ENCODE peak calls at places on chromosome 6, in four cellular contexts. S, C, T and V are unnamed samples.

GRCh38 chr6:6522709-6523108 is 65.8 kb upstream of the LY86 start:
- DNase-seq in S (no peak), C (no peak), T (no peak), V (no peak)

GRCh38 chr6:15441215-15441868 is 195.5 kb downstream of the JARID2 start:
- DNase-seq in S (peak; percentile 42), C (peak; percentile 65), T (peak; percentile 56), V (peak; percentile 59)

GRCh38 chr6:21731411-21732031 is 138.0 kb downstream of the SOX4 start:
- DNase-seq in S (no peak), C (peak; percentile 63), T (no peak), V (peak; percentile 45)

GRCh38 chr6:25844518-25844917 is 12.7 kb upstream of the SLC17A1 start:
- DNase-seq in S (no peak), C (no peak), T (no peak), V (no peak)

GRCh38 chr6:170529839-170530520 is 23.1 kb downstream of the PSMB1 start:
- DNase-seq in S (peak; percentile 78), C (peak; percentile 69), T (peak; percentile 77), V (peak; percentile 67)

GRCh38 chr6:170262481-170263088 is 28.3 kb downstream of the DLL1 start:
- DNase-seq in S (no peak), C (no peak), T (no peak), V (no peak)

GRCh38 chr6:113710110-113710509 is 147.0 kb upstream of the MARCKS start:
- DNase-seq in S (no peak), C (no peak), T (no peak), V (no peak)

GRCh38 chr6:34912715-34913464 is 23.8 kb downstream of the ANKS1A start:
- DNase-seq in S (no peak), C (no peak), T (no peak), V (no peak)

GRCh38 chr6:14344486-14344885 is 226.9 kb downstream of the CD83 start:
- DNase-seq in S (no peak), C (no peak), T (no peak), V (no peak)

GRCh38 chr6:36848658-36849441 is 9.6 kb upstream of the CPNE5 start:
- DNase-seq in S (peak; percentile 74), C (peak; percentile 46), T (peak; percentile 95), V (no peak)

GRCh38 chr6:16540804-16541752 is 220.2 kb downstream of the ATXN1 start:
- DNase-seq in S (no peak), C (no peak), T (no peak), V (no peak)

GRCh38 chr6:100096356-100096755 is 102.3 kb upstream of the MCHR2 start:
- DNase-seq in S (no peak), C (no peak), T (no peak), V (no peak)

GRCh38 chr6:37663016-37663810 is 34.5 kb downstream of the MDGA1 start:
- DNase-seq in S (no peak), C (no peak), T (no peak), V (no peak)

GRCh38 chr6:22926613-22927348 is 357.4 kb downstream of the HDGFL1 start:
- DNase-seq in S (no peak), C (no peak), T (no peak), V (no peak)

GRCh38 chr6:30411515-30412207 is 66.7 kb downstream of the RPP21 start:
- DNase-seq in S (peak; percentile 80), C (peak; percentile 52), T (peak; percentile 30), V (no peak)

GRCh38 chr6:17863971-17864754 is 123.3 kb downstream of the KIF13A start:
- DNase-seq in S (no peak), C (peak; percentile 15), T (no peak), V (peak; percentile 15)

GRCh38 chr6:163897669-163898068 is 483.2 kb downstream of the QKI start:
- DNase-seq in S (no peak), C (no peak), T (no peak), V (no peak)

GRCh38 chr6:36766649-36766945 is 69.0 kb downstream of the RAB44 start:
- DNase-seq in S (no peak), C (no peak), T (no peak), V (no peak)

GRCh38 chr6:154758125-154758524 is 24.9 kb downstream of the SCAF8 start:
- DNase-seq in S (no peak), C (no peak), T (no peak), V (no peak)

GRCh38 chr6:11525468-11526155 is 11.9 kb upstream of the TMEM170B start:
- DNase-seq in S (no peak), C (no peak), T (no peak), V (no peak)

GRCh38 chr6:24064106-24064505 is 61.9 kb upstream of the NRSN1 start:
- DNase-seq in S (peak; percentile 20), C (peak; percentile 62), T (no peak), V (no peak)

GRCh38 chr6:133957780-133958242 is 4.8 kb downstream of the TBPL1 start:
- DNase-seq in S (no peak), C (no peak), T (peak; percentile 36), V (no peak)

GRCh38 chr6:158725704-158726103 is 75.8 kb downstream of the SYTL3 start:
- DNase-seq in S (no peak), C (no peak), T (no peak), V (no peak)

GRCh38 chr6:112710710-112711109 is 363.6 kb downstream of the RFPL4B start:
- DNase-seq in S (no peak), C (no peak), T (no peak), V (no peak)

GRCh38 chr6:141415896-141416295 is 716.8 kb upstream of the GJE1 start:
- DNase-seq in S (no peak), C (no peak), T (no peak), V (no peak)

GRCh38 chr6:110708295-110708965 is 106.8 kb downstream of the CDK19 start:
- DNase-seq in S (no peak), C (no peak), T (no peak), V (no peak)

GRCh38 chr6:138429731-138430130 is 25.7 kb downstream of the HEBP2 start:
- DNase-seq in S (no peak), C (no peak), T (no peak), V (no peak)

GRCh38 chr6:131250121-131250520 is 114.9 kb downstream of the AKAP7 start:
- DNase-seq in S (peak; percentile 48), C (no peak), T (no peak), V (no peak)

DNA sequence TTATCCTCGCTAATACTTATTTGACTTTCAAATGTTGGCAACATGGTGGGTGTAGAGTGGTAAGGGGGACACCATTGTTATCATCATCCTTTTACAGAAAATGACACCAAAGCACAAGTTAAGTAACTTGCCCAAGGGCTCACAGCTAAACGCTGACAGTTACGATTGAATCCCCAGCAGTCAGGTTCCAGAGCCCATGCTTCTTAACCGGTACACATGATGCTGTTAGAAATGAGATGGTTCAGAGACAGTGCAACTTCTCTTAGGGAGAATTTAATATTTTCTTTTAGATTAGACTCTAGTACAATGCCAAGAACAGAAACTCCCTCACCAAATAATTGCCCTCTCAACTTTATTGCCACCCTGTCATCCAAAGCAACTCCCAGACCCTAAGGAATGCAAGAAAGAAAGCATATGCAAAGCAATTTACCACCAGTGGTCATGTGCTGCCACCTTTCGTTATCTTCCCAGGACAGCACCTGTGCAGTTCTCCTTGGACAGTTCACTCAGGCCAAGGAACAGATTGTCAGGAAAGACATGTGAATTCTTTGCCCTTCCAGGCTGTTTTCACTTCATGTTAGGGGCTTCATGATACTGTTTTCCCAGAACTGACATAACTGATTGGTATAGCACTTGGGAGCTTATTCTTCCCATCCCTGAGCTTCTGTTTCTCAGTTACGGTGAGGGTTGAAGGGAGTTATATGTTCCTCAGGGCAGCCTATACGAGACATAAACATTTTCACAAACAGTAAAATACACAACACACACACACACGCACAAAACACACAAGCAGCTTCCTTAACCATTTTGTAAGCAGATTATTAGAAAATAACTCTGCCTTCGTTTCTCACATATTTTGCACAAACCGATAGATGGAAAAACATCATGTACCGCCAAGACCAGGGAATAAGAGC is 5.1 kb downstream of the HLA-DMA start:
- DNase-seq in S (peak; percentile 63), C (peak; percentile 58), T (no peak), V (no peak)
- TF ChIP-seq HMGXB4 in S (no peak), C (no peak), T (no peak), V (no peak)

DNA sequence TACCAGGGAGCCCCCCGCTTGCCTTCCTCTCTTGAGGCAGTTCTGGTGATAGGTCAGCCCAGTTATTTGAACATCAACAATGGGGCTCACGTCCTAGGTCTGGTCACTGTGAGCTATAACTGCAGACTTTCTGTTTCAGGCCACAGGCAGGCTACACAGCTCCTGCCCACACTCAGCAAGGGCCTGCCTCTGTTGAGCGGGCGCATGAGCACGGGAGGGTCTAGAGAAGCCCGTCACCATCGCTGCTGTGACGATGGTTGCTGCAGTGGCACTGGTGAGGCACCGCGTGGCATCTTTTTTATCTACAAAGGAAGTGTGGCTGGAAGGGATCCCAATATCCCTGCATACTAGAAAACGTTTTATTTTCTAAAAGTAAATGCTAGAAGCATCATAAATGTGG is 77.8 kb downstream of the RAMACL start:
- DNase-seq in S (no peak), C (no peak), T (no peak), V (no peak)
- TF ChIP-seq HMGXB4 in S (no peak), C (no peak), T (no peak), V (no peak)

DNA sequence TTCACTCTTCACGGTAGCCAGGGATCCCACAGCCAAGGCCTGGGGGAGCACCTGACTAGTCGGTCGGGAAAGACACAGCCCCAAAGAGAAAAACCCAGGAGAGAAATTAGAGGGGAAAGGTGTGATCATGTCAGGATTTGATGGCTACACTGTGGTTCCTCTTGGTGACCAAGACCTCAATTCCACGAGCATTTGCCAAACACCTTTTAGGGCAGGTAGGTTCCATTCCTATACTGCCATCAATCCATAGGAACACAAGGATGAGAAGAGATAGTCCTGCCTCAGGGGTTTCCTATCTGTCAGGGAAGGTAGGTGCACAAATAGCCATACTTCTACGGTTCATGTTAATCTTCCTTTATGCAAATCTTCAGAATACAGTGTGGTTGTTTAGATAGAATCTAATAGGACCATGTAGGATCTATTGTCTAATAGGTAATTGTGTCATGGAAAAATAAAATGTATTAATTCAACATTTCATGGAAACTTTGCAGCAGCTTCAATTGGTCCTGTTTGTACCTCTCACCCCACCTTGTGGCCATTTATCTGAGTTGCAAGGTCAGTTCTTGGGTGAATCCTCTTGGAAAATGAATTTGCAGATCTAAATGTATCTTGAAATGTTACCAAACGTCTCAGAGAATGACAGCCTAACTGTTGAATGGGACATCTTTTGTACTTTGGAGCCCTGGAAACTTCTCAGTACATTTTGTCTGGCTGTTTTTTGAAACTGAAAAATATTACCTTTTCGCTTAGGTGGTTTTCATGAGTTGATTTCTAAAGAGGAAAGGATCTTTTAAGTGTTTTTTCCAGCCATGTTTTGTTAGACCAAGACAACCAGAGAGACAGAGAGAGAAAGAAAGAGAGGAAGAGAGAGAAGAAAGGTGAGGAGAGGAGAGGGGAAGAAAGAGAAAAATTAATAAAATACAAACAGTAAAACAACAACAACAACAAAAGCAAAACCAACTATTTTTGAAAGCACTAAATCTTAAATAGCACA is 33.7 kb upstream of the IYD start:
- DNase-seq in S (peak; percentile 47), C (peak; percentile 52), T (peak; percentile 71), V (peak; percentile 40)
- TF ChIP-seq HMGXB4 in S (no peak), C (no peak), T (no peak), V (no peak)

DNA sequence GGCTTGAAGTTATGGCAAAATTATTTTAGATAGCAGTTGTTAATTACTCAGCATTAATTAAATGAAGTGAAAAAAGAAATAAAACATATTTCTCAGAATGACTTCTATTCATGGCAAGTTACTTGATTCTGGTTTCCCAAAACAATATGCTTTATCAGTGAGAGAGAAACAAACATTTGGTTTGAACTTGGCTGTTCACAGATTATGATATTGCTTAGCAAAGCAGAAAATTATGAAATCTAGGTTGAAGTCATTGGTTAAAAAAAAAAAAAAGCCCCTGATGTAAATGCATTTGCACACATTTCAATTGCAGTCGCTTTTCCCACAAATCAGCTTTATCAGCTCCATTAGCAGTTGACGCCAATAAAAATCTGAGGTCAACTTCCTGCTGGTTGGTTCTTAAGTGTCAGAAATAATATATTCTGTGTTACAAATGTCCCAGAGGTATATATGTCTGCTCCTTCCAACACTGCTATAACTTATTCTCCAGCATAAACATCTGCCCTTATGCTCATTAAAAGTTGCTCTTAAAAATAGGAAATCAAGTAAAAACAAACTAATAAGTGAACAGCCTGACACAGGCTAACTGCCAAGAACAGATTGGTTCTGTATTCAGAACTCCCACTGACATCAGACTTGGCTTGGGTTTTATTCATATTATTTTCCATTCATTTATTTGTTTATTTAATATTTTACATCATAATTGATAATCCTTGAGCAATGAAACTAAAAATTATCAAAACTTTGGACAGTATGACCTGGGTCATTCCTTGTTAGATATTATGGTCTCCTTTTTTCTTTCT is 275.5 kb downstream of the PHF3 start:
- DNase-seq in S (no peak), C (no peak), T (no peak), V (no peak)
- TF ChIP-seq HMGXB4 in S (no peak), C (no peak), T (no peak), V (no peak)